ENCODE peak calls at places on chromosomes 12 and 14, in four cellular contexts. I is brain microvascular endothelial cell; A is CD4-positive, alpha-beta T cell; V is upper lobe of left lung. K is an unnamed sample.
A peak's percentile ranks its signal among the peaks of the same experiment; 100 is the strongest.

GRCh38 chr12:100920493-100920892 is 125.9 kb downstream of the ANO4 start:
- DNase-seq in I (no peak), A (no peak), V (no peak), K (no peak)

GRCh38 chr14:103483600-103483999 is 39.0 kb downstream of the CKB start:
- DNase-seq in I (peak; percentile 71), A (no peak), V (no peak), K (peak; percentile 71)

GRCh38 chr12:97167598-97167997 is 260.5 kb downstream of the NEDD1 start:
- DNase-seq in I (no peak), A (no peak), V (no peak), K (no peak)

GRCh38 chr12:43884683-43885410 is 49.0 kb downstream of the TMEM117 start:
- DNase-seq in I (no peak), A (no peak), V (no peak), K (no peak)

GRCh38 chr14:20412422-20412821 is 879 bp downstream of the TEP1 start:
- DNase-seq in I (no peak), A (no peak), V (no peak), K (no peak)

GRCh38 chr12:22410497-22410896 is 76.0 kb upstream of the ST8SIA1 start:
- DNase-seq in I (no peak), A (no peak), V (no peak), K (peak; percentile 81)

GRCh38 chr14:89549381-89550102 is 132.5 kb upstream of the FOXN3 start:
- DNase-seq in I (no peak), A (no peak), V (no peak), K (no peak)

GRCh38 chr14:36665887-36666415 is 4.3 kb downstream of the PAX9 start:
- DNase-seq in I (no peak), A (no peak), V (no peak), K (no peak)

GRCh38 chr12:132204064-132204821 is 60.0 kb downstream of the NOC4L start:
- DNase-seq in I (no peak), A (no peak), V (peak; percentile 78), K (no peak)

GRCh38 chr12:108611884-108612415 is 14.1 kb upstream of the TMEM119 start:
- DNase-seq in I (peak; percentile 71), A (peak; percentile 46), V (no peak), K (peak; percentile 83)

GRCh38 chr12:124928095-124928911 is 13.9 kb upstream of the UBC start:
- DNase-seq in I (peak; percentile 76), A (no peak), V (peak; percentile 91), K (peak; percentile 92)

GRCh38 chr12:19140381-19141236 is 11.1 kb downstream of the PLEKHA5 start:
- DNase-seq in I (no peak), A (no peak), V (no peak), K (no peak)

GRCh38 chr14:106346534-106347290 is 820.3 kb downstream of the TMEM121 start:
- DNase-seq in I (no peak), A (no peak), V (no peak), K (no peak)

GRCh38 chr12:102776041-102776440 is 141.0 kb downstream of the PAH start:
- DNase-seq in I (no peak), A (no peak), V (no peak), K (no peak)

GRCh38 chr14:102565331-102565887 is 27.0 kb upstream of the RCOR1 start:
- DNase-seq in I (no peak), A (no peak), V (no peak), K (no peak)

GRCh38 chr12:113005759-113006158 is 27.4 kb downstream of the OAS2 start:
- DNase-seq in I (no peak), A (no peak), V (no peak), K (no peak)

GRCh38 chr12:105825141-105825540 is 313.6 kb downstream of the NUAK1 start:
- DNase-seq in I (no peak), A (no peak), V (no peak), K (no peak)

GRCh38 chr14:89221109-89221508 is 195.9 kb downstream of the FOXN3 start:
- DNase-seq in I (peak; percentile 74), A (no peak), V (no peak), K (peak; percentile 14)

GRCh38 chr12:46998811-46999368 is 80.5 kb upstream of the PCED1B start:
- DNase-seq in I (peak; percentile 34), A (no peak), V (no peak), K (peak; percentile 71)

GRCh38 chr12:104181313-104181712 is 34.3 kb upstream of the TXNRD1 start:
- DNase-seq in I (peak; percentile 44), A (no peak), V (no peak), K (no peak)

GRCh38 chr14:71266994-71267636 is 359.9 kb downstream of the PCNX1 start:
- DNase-seq in I (peak; percentile 41), A (no peak), V (no peak), K (peak; percentile 5)

GRCh38 chr14:76304536-76305473 is 71.1 kb upstream of the ESRRB start:
- DNase-seq in I (no peak), A (no peak), V (no peak), K (no peak)

GRCh38 chr12:105946541-105946940 is 192.2 kb downstream of the NUAK1 start:
- DNase-seq in I (peak; percentile 40), A (no peak), V (no peak), K (no peak)

GRCh38 chr14:25041898-25042297 is 8.0 kb downstream of the STXBP6 start:
- DNase-seq in I (no peak), A (no peak), V (no peak), K (no peak)

GRCh38 chr12:75814856-75815754 is 216.5 kb downstream of the PHLDA1 start:
- DNase-seq in I (peak; percentile 95), A (no peak), V (no peak), K (peak; percentile 80)

GRCh38 chr12:97386133-97386581 is 76.4 kb upstream of the RMST start:
- DNase-seq in I (no peak), A (no peak), V (no peak), K (no peak)

GRCh38 chr14:91352696-91353692 is 64.6 kb downstream of the CCDC88C start:
- DNase-seq in I (no peak), A (no peak), V (peak; percentile 39), K (no peak)

GRCh38 chr14:91357272-91357671 is 60.3 kb downstream of the CCDC88C start:
- DNase-seq in I (no peak), A (no peak), V (no peak), K (no peak)

GRCh38 chr14:91356218-91356763 is 61.3 kb downstream of the CCDC88C start:
- DNase-seq in I (no peak), A (no peak), V (peak; percentile 46), K (no peak)

GRCh38 chr14:91354221-91354916 is 63.3 kb downstream of the CCDC88C start:
- DNase-seq in I (no peak), A (no peak), V (no peak), K (no peak)

GRCh38 chr14:91354979-91355685 is 62.5 kb downstream of the CCDC88C start:
- DNase-seq in I (no peak), A (no peak), V (peak; percentile 65), K (no peak)
- H3K27ac ChIP-seq in I (no peak overlapping the region), A (peak overlapping the region; percentile 81), V (no peak overlapping the region), K (peak overlapping the region; percentile 73)

GRCh38 chr12:78229491-78230209 is 399.0 kb downstream of the NAV3 start:
- DNase-seq in I (peak; percentile 58), A (no peak), V (no peak), K (peak; percentile 13)
- TF ChIP-seq CTCF in I (peak; percentile 78), A (no peak), V (peak; percentile 24), K (peak; percentile 63)

GRCh38 chr12:210277-211141 is 3.4 kb downstream of the SLC6A12 start:
- DNase-seq in I (no peak), A (no peak), V (no peak), K (no peak)
- H3K27ac ChIP-seq in I (no peak overlapping the region), A (no peak overlapping the region), V (no peak overlapping the region), K (no peak overlapping the region)

GRCh38 chr14:48814562-48814961 is 771.6 kb downstream of the RPS29 start:
- DNase-seq in I (no peak), A (no peak), V (no peak), K (no peak)
- TF ChIP-seq CTCF in I (no peak), A (no peak), V (no peak), K (no peak)

GRCh38 chr14:58645641-58646040 is 7.9 kb downstream of the DACT1 start:
- DNase-seq in I (no peak), A (no peak), V (peak; percentile 25), K (no peak)
- H3K27ac ChIP-seq in I (no peak overlapping the region), A (no peak overlapping the region), V (no peak overlapping the region), K (no peak overlapping the region)

DNA sequence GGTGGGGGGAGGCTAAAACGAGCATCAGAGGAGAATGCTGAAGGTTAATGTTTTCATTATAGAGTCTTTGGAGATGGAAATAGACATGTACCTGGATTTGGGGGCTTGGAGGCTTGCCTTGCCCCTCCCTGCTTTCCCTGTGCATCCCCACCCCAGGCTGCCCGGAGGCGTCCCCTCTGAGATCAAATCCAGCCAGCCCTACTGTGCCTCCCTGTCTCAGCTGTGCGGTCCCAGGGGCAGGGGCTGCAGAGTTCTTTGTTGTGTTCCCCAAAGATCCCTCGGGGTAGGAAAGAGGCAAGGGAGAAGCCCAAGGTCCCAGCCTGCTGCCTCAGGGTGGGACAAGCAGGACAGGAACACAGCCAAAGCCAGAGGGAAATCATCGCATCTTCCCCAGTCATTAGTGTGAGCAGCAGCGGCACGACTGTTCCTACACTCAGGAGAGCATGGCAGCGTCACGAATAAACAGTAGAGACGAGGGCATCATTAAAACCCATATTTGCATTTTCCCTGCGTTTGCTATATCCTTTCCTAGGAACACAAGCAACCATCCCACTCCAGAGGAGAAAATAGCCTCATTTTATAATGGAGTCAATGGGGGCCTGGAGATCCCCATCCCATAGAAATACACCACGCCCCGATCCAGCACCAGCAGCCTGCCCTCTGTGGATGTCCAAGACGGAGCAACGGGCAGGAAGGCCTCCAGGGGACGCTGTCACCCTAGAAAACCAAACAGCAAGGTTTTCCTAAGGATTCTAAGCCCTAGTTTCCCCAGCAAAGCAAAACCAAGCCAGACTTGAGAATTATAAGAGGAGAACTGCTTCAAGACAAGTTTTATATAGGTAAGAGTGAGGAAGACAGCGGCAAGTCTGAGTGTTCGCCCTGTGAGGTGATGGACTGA is 32.4 kb downstream of the ANO2 start:
- DNase-seq in I (no peak), A (no peak), V (no peak), K (no peak)
- TF ChIP-seq CTCF in I (peak; percentile 33), A (no peak), V (no peak), K (no peak)

GRCh38 chr14:56274556-56274955 is 156.3 kb downstream of the PELI2 start:
- DNase-seq in I (no peak), A (no peak), V (no peak), K (no peak)
- H3K27ac ChIP-seq in I (no peak overlapping the region), A (no peak overlapping the region), V (no peak overlapping the region), K (no peak overlapping the region)

GRCh38 chr14:50060871-50061663 is 55.3 kb downstream of the VCPKMT start:
- DNase-seq in I (peak; percentile 93), A (no peak), V (no peak), K (peak; percentile 90)
- TF ChIP-seq CTCF in I (peak; percentile 40), A (no peak), V (no peak), K (no peak)

GRCh38 chr12:71682466-71682865 is 3.4 kb upstream of the TMEM19 start:
- DNase-seq in I (no peak), A (no peak), V (no peak), K (no peak)
- H3K27ac ChIP-seq in I (no peak overlapping the region), A (no peak overlapping the region), V (no peak overlapping the region), K (no peak overlapping the region)

K was measured in RWPE1.